ENCODE peak calls at places on chromosomes 3 and 15, in seven cellular contexts. S, P, R, Z, J, M and I are unnamed samples.
A peak's percentile ranks its signal among the peaks of the same experiment; 100 is the strongest.

GRCh38 chr15:40264321-40265153 is 18.3 kb downstream of the ANKRD63 start:
- DNase-seq in M (no peak), R (no peak), J (no peak), Z (no peak), P (no peak), S (no peak), I (no peak)

GRCh38 chr15:95872366-95872771 is 458.1 kb upstream of the NR2F2 start:
- DNase-seq in M (no peak), Z (no peak), J (no peak), R (no peak), P (no peak), S (peak; percentile 94), I (no peak)

GRCh38 chr3:188299068-188299467 is 145.1 kb downstream of the LPP start:
- DNase-seq in S (no peak), M (no peak), P (no peak), J (no peak), Z (no peak), R (no peak), I (no peak)

GRCh38 chr3:149480326-149481017 is 6.0 kb downstream of the TM4SF4 start:
- DNase-seq in Z (peak; percentile 85), J (peak; percentile 54), S (peak; percentile 76), M (peak; percentile 76), R (peak; percentile 83), P (peak; percentile 86), I (peak; percentile 81)

GRCh38 chr3:164230385-164231094 is 847.8 kb downstream of the SI start:
- DNase-seq in Z (no peak), R (no peak), M (no peak), P (no peak), J (no peak), S (no peak), I (no peak)

GRCh38 chr3:839981-840380 is 252.8 kb upstream of the CNTN6 start:
- DNase-seq in J (no peak), S (no peak), Z (no peak), M (no peak), R (no peak), P (no peak), I (no peak)

GRCh38 chr3:23805228-23805880 is 401 bp upstream of the UBE2E1 start:
- DNase-seq in J (no peak), Z (peak; percentile 47), R (no peak), M (no peak), P (no peak), S (no peak), I (no peak)

GRCh38 chr3:123809597-123809996 is 74.5 kb downstream of the MYLK start:
- DNase-seq in M (no peak), S (peak; percentile 44), R (no peak), Z (no peak), P (no peak), J (no peak), I (no peak)

GRCh38 chr3:127970966-127971592 is 56.0 kb downstream of the KBTBD12 start:
- DNase-seq in R (no peak), Z (peak; percentile 46), P (no peak), J (peak; percentile 5), M (no peak), S (peak; percentile 65), I (peak; percentile 26)

GRCh38 chr3:170033489-170033888 is 4.3 kb upstream of the GPR160 start:
- DNase-seq in J (peak; percentile 74), S (no peak), Z (no peak), R (no peak), P (no peak), M (no peak), I (no peak)

GRCh38 chr3:18438586-18438985 is 13.4 kb upstream of the SATB1 start:
- DNase-seq in M (no peak), Z (no peak), P (peak; percentile 59), R (no peak), S (no peak), J (no peak), I (no peak)

DNA sequence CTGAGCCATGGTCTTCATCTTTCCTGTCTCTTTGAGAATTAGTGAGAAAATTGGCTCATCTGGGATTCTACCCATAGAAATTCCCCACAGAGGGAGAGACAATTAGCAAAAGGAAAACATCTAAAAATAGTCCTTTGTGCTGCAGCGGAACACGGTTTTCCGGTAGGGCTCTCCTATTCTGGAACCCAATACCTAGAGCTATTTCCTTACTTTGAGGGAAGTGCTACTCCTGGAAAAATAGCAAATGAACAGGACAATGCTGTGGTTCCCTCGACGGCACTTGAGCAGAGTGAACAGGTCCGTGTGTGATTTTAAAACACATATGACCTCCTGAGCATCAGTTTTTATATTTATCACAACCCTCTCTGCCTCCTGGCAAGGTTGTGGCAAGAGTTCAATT is 210.5 kb downstream of the FGF12 start:
- DNase-seq in Z (no peak), R (no peak), S (no peak), M (no peak), P (no peak), J (no peak), I (no peak)
- H3K4me3 ChIP-seq in Z (no peak overlapping the region), R (no peak overlapping the region), S (no peak overlapping the region), M (no peak overlapping the region), P (no peak overlapping the region), J (no peak overlapping the region), I (no peak overlapping the region)

GRCh38 chr3:195001961-195002861 is 268.7 kb downstream of the XXYLT1 start:
- DNase-seq in S (peak; percentile 65), Z (peak; percentile 25), R (peak; percentile 77), J (peak; percentile 57), M (peak; percentile 68), P (peak; percentile 76), I (peak; percentile 33)
- TF ChIP-seq CTCF in S (peak; percentile 69), Z (peak; percentile 25), R (peak; percentile 55), J (peak; percentile 29), M (peak; percentile 53), P (peak; percentile 43), I (peak; percentile 50)

GRCh38 chr3:153164009-153164550 is 2.1 kb downstream of the RAP2B start:
- DNase-seq in M (no peak), P (no peak), S (no peak), Z (no peak), R (no peak), J (no peak), I (no peak)
- H3K4me3 ChIP-seq in M (peak overlapping the region; percentile 86), P (peak overlapping the region; percentile 88), S (peak overlapping the region; percentile 58), Z (peak overlapping the region; percentile 91), R (peak overlapping the region; percentile 91), J (peak overlapping the region; percentile 90), I (peak overlapping the region; percentile 82)

GRCh38 chr3:110267304-110267703 is 804.3 kb upstream of the NECTIN3 start:
- DNase-seq in Z (no peak), J (no peak), S (no peak), M (no peak), P (no peak), R (no peak), I (no peak)
- TF ChIP-seq CTCF in Z (no peak), J (no peak), S (no peak), M (no peak), P (no peak), R (no peak), I (no peak)